ENCODE peak calls at places on chromosomes 11 and 22, in nine cellular contexts. Q is COR-L47, J is EL, P is GM23338, U is neural crest cell, N is amniotic stem cell, R is NCI-H1436, A is MCF 10A, H is Peyer's patch. W is an unnamed sample.

GRCh38 chr11:58867556-58867955 is 23.1 kb upstream of the GLYATL2 start:
- DNase-seq in N (no peak), P (no peak), R (no peak), J (peak), H (no peak), U (no peak), Q (no peak), A (peak), W (peak)

GRCh38 chr11:83694191-83694905 is 408.2 kb upstream of the CCDC90B start:
- DNase-seq in P (no peak), N (no peak), Q (no peak), U (no peak), J (no peak), H (no peak), R (no peak), A (no peak), W (no peak)

GRCh38 chr11:8707541-8708270 is 25.1 kb downstream of the RPL27A start:
- DNase-seq in Q (no peak), N (no peak), U (no peak), R (no peak), A (no peak), H (no peak), P (no peak), J (no peak), W (no peak)

GRCh38 chr22:48473202-48473601 is 1354.5 kb downstream of the BRD1 start:
- DNase-seq in H (no peak), U (no peak), R (no peak), Q (no peak), N (no peak), A (no peak), J (no peak), P (no peak), W (no peak)

GRCh38 chr11:60345489-60345888 is 18.4 kb downstream of the MS4A6E start:
- DNase-seq in N (no peak), R (peak), H (peak), J (peak), P (peak), Q (peak), A (peak), U (peak), W (peak)

GRCh38 chr22:29470159-29470855 is 9.7 kb upstream of the NEFH start:
- DNase-seq in U (peak), H (peak), N (no peak), P (peak), Q (peak), J (peak), A (peak), R (peak), W (peak)

GRCh38 chr22:27877501-27877900 is 41.6 kb downstream of the PITPNB start:
- DNase-seq in Q (no peak), P (no peak), A (no peak), R (no peak), J (no peak), H (no peak), U (no peak), N (no peak), W (no peak)

GRCh38 chr22:46290121-46290842 is 6.4 kb upstream of the GTSE1 start:
- DNase-seq in U (no peak), R (no peak), N (no peak), H (no peak), J (no peak), P (no peak), Q (no peak), A (no peak), W (no peak)

GRCh38 chr11:8222820-8223512 is 40.7 kb downstream of the LMO1 start:
- DNase-seq in N (no peak), P (no peak), J (no peak), Q (peak), A (no peak), R (no peak), H (no peak), U (no peak), W (peak)

GRCh38 chr11:102430158-102430836 is 22.3 kb downstream of the TMEM123 start:
- DNase-seq in A (no peak), P (no peak), H (no peak), J (peak), N (no peak), R (no peak), U (no peak), Q (no peak), W (peak)

GRCh38 chr11:119882316-119882715 is 153.3 kb upstream of the NECTIN1 start:
- DNase-seq in A (no peak), Q (no peak), U (no peak), J (no peak), P (no peak), N (no peak), R (no peak), H (no peak), W (no peak)

GRCh38 chr11:121226415-121227263 is 65.9 kb upstream of the SC5D start:
- DNase-seq in J (no peak), R (no peak), A (no peak), P (no peak), Q (no peak), U (no peak), N (no peak), H (no peak), W (peak)

GRCh38 chr11:72760543-72761400 is 8.6 kb upstream of the ARAP1 start:
- DNase-seq in J (peak), R (no peak), A (no peak), H (no peak), Q (no peak), N (no peak), U (no peak), P (no peak), W (peak)

GRCh38 chr11:114399903-114400221 is 449 bp downstream of the C11orf71 start:
- DNase-seq in Q (peak), R (peak), A (peak), P (peak), N (peak), U (no peak), H (no peak), J (no peak), W (no peak)

GRCh38 chr22:30694638-30695350 is at the start of gene OSBP2:
- DNase-seq in P (peak), N (no peak), H (peak), R (peak), A (no peak), Q (peak), J (peak), U (peak), W (peak)

GRCh38 chr22:43861529-43861928 is 784 bp downstream of the SULT4A1 start:
- DNase-seq in R (no peak), Q (no peak), P (no peak), N (no peak), U (no peak), J (no peak), A (no peak), H (no peak), W (no peak)

GRCh38 chr11:26229270-26229669 is 102.7 kb upstream of the ANO3 start:
- DNase-seq in J (peak), P (no peak), N (no peak), H (no peak), Q (no peak), R (no peak), U (no peak), A (peak), W (no peak)

GRCh38 chr11:69509846-69510390 is 28.5 kb downstream of the LINC01488 start:
- DNase-seq in R (no peak), N (no peak), Q (no peak), U (no peak), H (no peak), J (no peak), A (no peak), P (no peak), W (no peak)

GRCh38 chr11:11946180-11946579 is 62.2 kb downstream of the DKK3 start:
- DNase-seq in Q (no peak), J (peak), H (no peak), R (no peak), A (no peak), P (no peak), N (peak), U (no peak), W (peak)

GRCh38 chr11:127825185-127825584 is 762.2 kb downstream of the ETS1 start:
- DNase-seq in Q (no peak), H (no peak), J (no peak), U (no peak), P (no peak), N (no peak), R (no peak), A (no peak), W (peak)

GRCh38 chr11:133300666-133301065 is 231.6 kb downstream of the OPCML start:
- DNase-seq in A (no peak), P (no peak), H (no peak), N (no peak), Q (no peak), R (no peak), J (no peak), U (no peak), W (no peak)

GRCh38 chr11:43842021-43842420 is 38.6 kb upstream of the ALKBH3 start:
- DNase-seq in N (no peak), P (no peak), J (no peak), H (no peak), U (no peak), Q (no peak), A (no peak), R (no peak), W (no peak)

GRCh38 chr22:25955323-25955722 is 213.3 kb downstream of the MYO18B start:
- DNase-seq in P (peak), J (no peak), Q (no peak), R (no peak), N (no peak), U (no peak), H (no peak), A (no peak), W (no peak)

GRCh38 chr11:114025329-114025907 is 34.1 kb upstream of the ZBTB16 start:
- DNase-seq in A (no peak), R (no peak), U (no peak), P (no peak), Q (no peak), H (no peak), J (no peak), N (no peak), W (no peak)

GRCh38 chr11:63573881-63574855 is 11.0 kb upstream of the PLAAT2 start:
- DNase-seq in J (peak), U (no peak), H (peak), Q (no peak), N (no peak), P (no peak), R (no peak), A (peak), W (peak)

GRCh38 chr22:39439170-39439569 is 17.6 kb upstream of the MGAT3 start:
- DNase-seq in U (no peak), P (no peak), J (peak), R (no peak), H (no peak), Q (no peak), A (peak), N (no peak), W (peak)

GRCh38 chr22:19597399-19597735 is 73.2 kb upstream of the CLDN5 start:
- DNase-seq in P (no peak), N (no peak), A (no peak), Q (no peak), J (no peak), R (no peak), H (peak), U (no peak), W (no peak)

GRCh38 chr11:35122308-35122707 is 16.7 kb upstream of the CD44 start:
- DNase-seq in N (no peak), P (no peak), A (no peak), U (no peak), H (no peak), J (no peak), R (no peak), Q (no peak), W (no peak)

GRCh38 chr11:70389191-70389590 is 9.1 kb upstream of the CTTN start:
- DNase-seq in A (no peak), U (no peak), R (no peak), H (no peak), Q (no peak), P (no peak), J (no peak), N (no peak), W (no peak)

GRCh38 chr11:120523196-120523595 is 11.6 kb downstream of the GRIK4 start:
- DNase-seq in N (no peak), A (no peak), J (no peak), U (no peak), Q (peak), H (no peak), P (peak), R (no peak), W (no peak)

GRCh38 chr11:94111660-94112059 is 17.0 kb upstream of the PANX1 start:
- DNase-seq in Q (no peak), R (no peak), N (no peak), U (no peak), J (no peak), H (no peak), P (no peak), A (no peak), W (no peak)

GRCh38 chr11:36222755-36223635 is 66.2 kb downstream of the COMMD9 start:
- DNase-seq in J (no peak), N (no peak), U (no peak), H (no peak), A (no peak), Q (no peak), R (no peak), P (no peak), W (peak)

GRCh38 chr11:45644981-45645889 is 20.2 kb downstream of the CHST1 start:
- DNase-seq in Q (no peak), J (no peak), N (no peak), A (no peak), P (no peak), H (no peak), U (no peak), R (no peak), W (no peak)

GRCh38 chr11:1556278-1557167 is 15.5 kb downstream of the DUSP8 start:
- DNase-seq in H (no peak), U (no peak), P (peak), J (no peak), R (no peak), Q (no peak), N (no peak), A (no peak), W (no peak)

GRCh38 chr11:23554002-23554401 is 693.7 kb upstream of the CCDC179 start:
- DNase-seq in Q (no peak), R (no peak), H (no peak), P (peak), N (no peak), U (no peak), A (peak), J (no peak), W (no peak)

W was measured in M059J.